ENCODE peak calls at places on chromosomes 1 and 21, in six cellular contexts. One of them, this sample, is unnamed.

GRCh38 chr21:45406801-45407628 is 2.0 kb downstream of the COL18A1 start:
- DNase-seq in lower leg skin: no peak
- DNase-seq in iris pigment epithelial cell: no peak
- DNase-seq in BE2C: no peak
- DNase-seq in endothelial cell: peak
- DNase-seq in astrocyte of the spinal cord: peak
- DNase-seq in this sample: no peak

GRCh38 chr1:46495778-46496177 is 6.1 kb downstream of the DMBX1 start:
- DNase-seq in lower leg skin: no peak
- DNase-seq in iris pigment epithelial cell: no peak
- DNase-seq in BE2C: no peak
- DNase-seq in endothelial cell: no peak
- DNase-seq in astrocyte of the spinal cord: no peak
- DNase-seq in this sample: no peak

GRCh38 chr1:121417289-121417955 is 232.6 kb downstream of the SRGAP2C start:
- DNase-seq in lower leg skin: no peak
- DNase-seq in iris pigment epithelial cell: peak
- DNase-seq in BE2C: no peak
- DNase-seq in endothelial cell: no peak
- DNase-seq in astrocyte of the spinal cord: no peak
- DNase-seq in this sample: no peak

GRCh38 chr1:99441234-99442095 is 177.2 kb downstream of the PLPPR4 start:
- DNase-seq in lower leg skin: no peak
- DNase-seq in iris pigment epithelial cell: peak
- DNase-seq in BE2C: no peak
- DNase-seq in endothelial cell: no peak
- DNase-seq in astrocyte of the spinal cord: peak
- DNase-seq in this sample: no peak

GRCh38 chr1:173042806-173043205 is 7.9 kb downstream of the TNFSF18 start:
- DNase-seq in lower leg skin: no peak
- DNase-seq in iris pigment epithelial cell: peak
- DNase-seq in BE2C: no peak
- DNase-seq in endothelial cell: no peak
- DNase-seq in astrocyte of the spinal cord: peak
- DNase-seq in this sample: no peak

GRCh38 chr1:228274452-228275153 is 66.8 kb downstream of the OBSCN start:
- DNase-seq in lower leg skin: peak
- DNase-seq in iris pigment epithelial cell: no peak
- DNase-seq in BE2C: no peak
- DNase-seq in endothelial cell: no peak
- DNase-seq in astrocyte of the spinal cord: no peak
- DNase-seq in this sample: peak

GRCh38 chr1:194167956-194168355 is 981.5 kb upstream of the B3GALT2 start:
- DNase-seq in lower leg skin: no peak
- DNase-seq in iris pigment epithelial cell: no peak
- DNase-seq in BE2C: no peak
- DNase-seq in endothelial cell: no peak
- DNase-seq in astrocyte of the spinal cord: no peak
- DNase-seq in this sample: no peak

GRCh38 chr1:46084553-46085448 is 47.6 kb downstream of the PIK3R3 start:
- DNase-seq in lower leg skin: no peak
- DNase-seq in iris pigment epithelial cell: peak
- DNase-seq in BE2C: no peak
- DNase-seq in endothelial cell: no peak
- DNase-seq in astrocyte of the spinal cord: peak
- DNase-seq in this sample: no peak

GRCh38 chr1:76949503-76949902 is 82.2 kb downstream of the ST6GALNAC5 start:
- DNase-seq in lower leg skin: no peak
- DNase-seq in iris pigment epithelial cell: peak
- DNase-seq in BE2C: no peak
- DNase-seq in endothelial cell: no peak
- DNase-seq in astrocyte of the spinal cord: peak
- DNase-seq in this sample: no peak

GRCh38 chr1:230270940-230271325 is 155.2 kb downstream of the PGBD5 start:
- DNase-seq in lower leg skin: no peak
- DNase-seq in iris pigment epithelial cell: no peak
- DNase-seq in BE2C: peak
- DNase-seq in endothelial cell: no peak
- DNase-seq in astrocyte of the spinal cord: no peak
- DNase-seq in this sample: no peak

GRCh38 chr1:213337025-213337678 is 286.1 kb downstream of the RPS6KC1 start:
- DNase-seq in lower leg skin: no peak
- DNase-seq in iris pigment epithelial cell: no peak
- DNase-seq in BE2C: no peak
- DNase-seq in endothelial cell: no peak
- DNase-seq in astrocyte of the spinal cord: no peak
- DNase-seq in this sample: no peak

GRCh38 chr21:41065539-41065938 is 102.4 kb upstream of the BACE2 start:
- DNase-seq in lower leg skin: no peak
- DNase-seq in iris pigment epithelial cell: no peak
- DNase-seq in BE2C: no peak
- DNase-seq in endothelial cell: no peak
- DNase-seq in astrocyte of the spinal cord: no peak
- DNase-seq in this sample: no peak

GRCh38 chr1:15178571-15179484 is 25.3 kb downstream of the TMEM51 start:
- DNase-seq in lower leg skin: no peak
- DNase-seq in iris pigment epithelial cell: peak
- DNase-seq in BE2C: no peak
- DNase-seq in endothelial cell: peak
- DNase-seq in astrocyte of the spinal cord: peak
- DNase-seq in this sample: no peak

GRCh38 chr1:6008696-6009095 is 16.5 kb upstream of the NPHP4 start:
- DNase-seq in lower leg skin: no peak
- DNase-seq in iris pigment epithelial cell: no peak
- DNase-seq in BE2C: no peak
- DNase-seq in endothelial cell: no peak
- DNase-seq in astrocyte of the spinal cord: no peak
- DNase-seq in this sample: no peak

GRCh38 chr1:33120436-33121231 is 39.7 kb downstream of the AZIN2 start:
- DNase-seq in lower leg skin: peak
- DNase-seq in iris pigment epithelial cell: peak
- DNase-seq in BE2C: peak
- DNase-seq in endothelial cell: no peak
- DNase-seq in astrocyte of the spinal cord: no peak
- DNase-seq in this sample: peak

GRCh38 chr1:40708750-40709099 is 17.2 kb downstream of the NFYC start:
- DNase-seq in lower leg skin: no peak
- DNase-seq in iris pigment epithelial cell: peak
- DNase-seq in BE2C: no peak
- DNase-seq in endothelial cell: no peak
- DNase-seq in astrocyte of the spinal cord: peak
- DNase-seq in this sample: no peak

GRCh38 chr1:224500802-224501201 is 66.2 kb upstream of the WDR26 start:
- DNase-seq in lower leg skin: no peak
- DNase-seq in iris pigment epithelial cell: no peak
- DNase-seq in BE2C: no peak
- DNase-seq in endothelial cell: no peak
- DNase-seq in astrocyte of the spinal cord: no peak
- DNase-seq in this sample: no peak

GRCh38 chr1:155947292-155947691 is 5.9 kb downstream of the RXFP4 start:
- DNase-seq in lower leg skin: no peak
- DNase-seq in iris pigment epithelial cell: no peak
- DNase-seq in BE2C: no peak
- DNase-seq in endothelial cell: no peak
- DNase-seq in astrocyte of the spinal cord: no peak
- DNase-seq in this sample: no peak

GRCh38 chr1:236654957-236655356 is 31.3 kb upstream of the ACTN2 start:
- DNase-seq in lower leg skin: no peak
- DNase-seq in iris pigment epithelial cell: no peak
- DNase-seq in BE2C: no peak
- DNase-seq in endothelial cell: no peak
- DNase-seq in astrocyte of the spinal cord: no peak
- DNase-seq in this sample: no peak

GRCh38 chr1:180953791-180954721 is 41.4 kb downstream of the KIAA1614 start:
- DNase-seq in lower leg skin: peak
- DNase-seq in iris pigment epithelial cell: peak
- DNase-seq in BE2C: peak
- DNase-seq in endothelial cell: no peak
- DNase-seq in astrocyte of the spinal cord: peak
- DNase-seq in this sample: no peak

GRCh38 chr1:204166237-204166636 is at the start of gene REN:
- DNase-seq in lower leg skin: no peak
- DNase-seq in iris pigment epithelial cell: no peak
- DNase-seq in BE2C: no peak
- DNase-seq in endothelial cell: no peak
- DNase-seq in astrocyte of the spinal cord: no peak
- DNase-seq in this sample: no peak

GRCh38 chr1:208654241-208654640 is 410.1 kb upstream of the PLXNA2 start:
- DNase-seq in lower leg skin: no peak
- DNase-seq in iris pigment epithelial cell: peak
- DNase-seq in BE2C: peak
- DNase-seq in endothelial cell: peak
- DNase-seq in astrocyte of the spinal cord: peak
- DNase-seq in this sample: no peak

GRCh38 chr21:32257952-32258785 is 20.7 kb downstream of the MIS18A start:
- DNase-seq in lower leg skin: peak
- DNase-seq in iris pigment epithelial cell: peak
- DNase-seq in BE2C: peak
- DNase-seq in endothelial cell: peak
- DNase-seq in astrocyte of the spinal cord: peak
- DNase-seq in this sample: no peak

GRCh38 chr1:206851611-206852010 is 13.8 kb upstream of the IL20 start:
- DNase-seq in lower leg skin: no peak
- DNase-seq in iris pigment epithelial cell: peak
- DNase-seq in BE2C: no peak
- DNase-seq in endothelial cell: no peak
- DNase-seq in astrocyte of the spinal cord: peak
- DNase-seq in this sample: no peak

This sample was measured in type B pancreatic cell.